ENCODE peak calls at places on chromosomes 13 and 19, in ten cellular contexts. G is neural crest cell; Y is HEK293T; F is T-cell; I is body of pancreas; E is thoracic aorta; L is HFF-Myc; R is stimulated activated CD4-positive, alpha-beta T cell treated with anti-CD3 and anti-CD28 coated beads, Interleukin-12 subunit alpha, Interleukin-12 subunit beta, amount 100 ng/mL, for 24 hours; V is GM10248; N is T-helper 9 cell. P is an unnamed sample.

GRCh38 chr19:33902802-33903488 is 106.3 kb downstream of the KCTD15 start:
- DNase-seq in E (no peak), Y (peak), V (no peak), R (no peak), F (no peak), G (no peak), L (no peak), N (no peak), I (peak), P (no peak)

GRCh38 chr13:80921556-80921955 is 580.6 kb upstream of the SPRY2 start:
- DNase-seq in E (no peak), Y (no peak), V (no peak), I (no peak), R (no peak), G (no peak), N (no peak), L (no peak), F (no peak), P (no peak)

GRCh38 chr13:49938274-49938673 is 2.1 kb upstream of the SPRYD7 start:
- DNase-seq in F (peak), I (peak), R (no peak), L (no peak), Y (no peak), G (no peak), V (no peak), E (no peak), N (no peak), P (no peak)

GRCh38 chr19:19321143-19321577 is 531 bp downstream of the MAU2 start:
- DNase-seq in R (no peak), E (no peak), N (no peak), F (no peak), L (no peak), I (no peak), G (no peak), Y (no peak), V (no peak), P (no peak)

GRCh38 chr13:76856141-76856571 is 30.0 kb downstream of the KCTD12 start:
- DNase-seq in F (no peak), E (no peak), R (no peak), Y (no peak), V (no peak), G (no peak), N (no peak), I (no peak), L (peak), P (no peak)

GRCh38 chr13:44870456-44870929 is 118.8 kb downstream of the NUFIP1 start:
- DNase-seq in N (no peak), L (no peak), F (no peak), E (no peak), Y (no peak), I (peak), R (no peak), G (no peak), V (no peak), P (no peak)

GRCh38 chr13:110216403-110217041 is 90.4 kb downstream of the COL4A1 start:
- DNase-seq in I (peak), R (no peak), V (no peak), N (no peak), F (no peak), L (no peak), E (peak), G (no peak), Y (no peak), P (no peak)

GRCh38 chr19:7188682-7189629 is 105.3 kb downstream of the INSR start:
- DNase-seq in E (no peak), N (no peak), L (no peak), V (no peak), Y (no peak), I (no peak), G (no peak), F (no peak), R (no peak), P (no peak)

GRCh38 chr13:41222259-41222852 is 28.0 kb upstream of the KBTBD7 start:
- DNase-seq in V (peak), G (peak), E (no peak), L (peak), N (peak), F (peak), R (peak), Y (peak), I (peak), P (no peak)

GRCh38 chr19:48152552-48152951 is 17.6 kb downstream of the LIG1 start:
- DNase-seq in F (peak), V (peak), R (peak), N (peak), G (peak), I (peak), E (no peak), Y (peak), L (peak), P (peak)

GRCh38 chr19:19260417-19260816 is 12.7 kb downstream of the TM6SF2 start:
- DNase-seq in L (no peak), R (no peak), F (no peak), I (no peak), G (no peak), Y (no peak), E (no peak), N (no peak), V (no peak), P (no peak)

GRCh38 chr19:1847684-1848398 is 442 bp downstream of the REXO1 start:
- DNase-seq in R (no peak), L (no peak), V (no peak), E (no peak), G (no peak), Y (peak), I (no peak), N (no peak), F (no peak), P (no peak)

GRCh38 chr19:16325161-16325527 is 518 bp downstream of the KLF2 start:
- DNase-seq in F (peak), E (no peak), I (no peak), V (no peak), G (peak), Y (peak), N (peak), L (no peak), R (no peak), P (no peak)

GRCh38 chr13:51856027-51856736 is 5.6 kb upstream of the CCDC70 start:
- DNase-seq in N (no peak), V (no peak), E (no peak), F (no peak), G (no peak), Y (no peak), I (no peak), R (no peak), L (no peak), P (no peak)

GRCh38 chr19:16325671-16326400 is 1.2 kb downstream of the KLF2 start:
- DNase-seq in Y (no peak), V (no peak), R (no peak), N (peak), F (peak), L (no peak), I (no peak), E (no peak), G (no peak), P (no peak)